ENCODE peak calls at places on chromosomes 7 and 10, in five cellular contexts. P is foreskin fibroblast, Z is left ventricle myocardium inferior, B is NB4, S is PC-9. N is an unnamed sample.

GRCh38 chr10:50369931-50370330 is 118.6 kb upstream of the ASAH2 start:
- DNase-seq in P (no peak), Z (no peak), B (no peak), S (no peak), N (no peak)

GRCh38 chr7:14924398-14924797 is 21.8 kb upstream of the DGKB start:
- DNase-seq in P (peak), Z (no peak), B (no peak), S (no peak), N (no peak)

GRCh38 chr10:52409928-52410327 is 95.8 kb downstream of the DKK1 start:
- DNase-seq in P (no peak), Z (no peak), B (no peak), S (no peak), N (no peak)

GRCh38 chr7:77887567-77887966 is 89.0 kb downstream of the PHTF2 start:
- DNase-seq in P (peak), Z (no peak), B (no peak), S (no peak), N (no peak)

GRCh38 chr7:117171106-117171505 is 151.8 kb downstream of the WNT2 start:
- DNase-seq in P (no peak), Z (no peak), B (no peak), S (no peak), N (no peak)

GRCh38 chr10:3873728-3874461 is 88.9 kb upstream of the KLF6 start:
- DNase-seq in P (no peak), Z (no peak), B (peak), S (peak), N (no peak)

GRCh38 chr10:102764340-102765257 is 20.9 kb downstream of the WBP1L start:
- DNase-seq in P (peak), Z (no peak), B (no peak), S (peak), N (no peak)

GRCh38 chr7:154598864-154599263 is 404.1 kb downstream of the PAXIP1 start:
- DNase-seq in P (no peak), Z (no peak), B (no peak), S (no peak), N (no peak)

GRCh38 chr7:148058753-148059152 is 531.8 kb upstream of the C7orf33 start:
- DNase-seq in P (no peak), Z (no peak), B (no peak), S (no peak), N (no peak)

GRCh38 chr10:112229901-112230300 is 46.3 kb upstream of the GPAM start:
- DNase-seq in P (no peak), Z (no peak), B (no peak), S (no peak), N (no peak)

GRCh38 chr7:97450516-97450915 is 281.4 kb upstream of the TAC1 start:
- DNase-seq in P (no peak), Z (no peak), B (no peak), S (no peak), N (no peak)

GRCh38 chr7:133837248-133837647 is 289.9 kb upstream of the LRGUK start:
- DNase-seq in P (no peak), Z (no peak), B (no peak), S (no peak), N (no peak)

GRCh38 chr10:126558881-126559280 is 111.6 kb downstream of the C10orf90 start:
- DNase-seq in P (no peak), Z (no peak), B (no peak), S (no peak), N (no peak)

GRCh38 chr7:760006-760405 is 32.9 kb upstream of the PRKAR1B start:
- DNase-seq in P (no peak), Z (no peak), B (no peak), S (no peak), N (no peak)

GRCh38 chr10:6237189-6237496 is 34.4 kb downstream of the PFKFB3 start:
- DNase-seq in P (no peak), Z (no peak), B (no peak), S (no peak), N (no peak)

GRCh38 chr10:59907918-59908807 is 1.8 kb upstream of the CCDC6 start:
- DNase-seq in P (peak), Z (no peak), B (peak), S (peak), N (no peak)

GRCh38 chr10:79178614-79179403 is 110.0 kb downstream of the ZMIZ1 start:
- DNase-seq in P (peak), Z (no peak), B (peak), S (no peak), N (no peak)

GRCh38 chr10:131891196-131891928 is 9.4 kb upstream of the PPP2R2D start:
- DNase-seq in P (peak), Z (no peak), B (peak), S (no peak), N (no peak)

GRCh38 chr10:96626795-96627194 is 40.0 kb upstream of the TM9SF3 start:
- DNase-seq in P (no peak), Z (no peak), B (peak), S (no peak), N (no peak)
- TF ChIP-seq CTCF in P (no peak), Z (no peak), B (peak), S (no peak), N (no peak)

DNA sequence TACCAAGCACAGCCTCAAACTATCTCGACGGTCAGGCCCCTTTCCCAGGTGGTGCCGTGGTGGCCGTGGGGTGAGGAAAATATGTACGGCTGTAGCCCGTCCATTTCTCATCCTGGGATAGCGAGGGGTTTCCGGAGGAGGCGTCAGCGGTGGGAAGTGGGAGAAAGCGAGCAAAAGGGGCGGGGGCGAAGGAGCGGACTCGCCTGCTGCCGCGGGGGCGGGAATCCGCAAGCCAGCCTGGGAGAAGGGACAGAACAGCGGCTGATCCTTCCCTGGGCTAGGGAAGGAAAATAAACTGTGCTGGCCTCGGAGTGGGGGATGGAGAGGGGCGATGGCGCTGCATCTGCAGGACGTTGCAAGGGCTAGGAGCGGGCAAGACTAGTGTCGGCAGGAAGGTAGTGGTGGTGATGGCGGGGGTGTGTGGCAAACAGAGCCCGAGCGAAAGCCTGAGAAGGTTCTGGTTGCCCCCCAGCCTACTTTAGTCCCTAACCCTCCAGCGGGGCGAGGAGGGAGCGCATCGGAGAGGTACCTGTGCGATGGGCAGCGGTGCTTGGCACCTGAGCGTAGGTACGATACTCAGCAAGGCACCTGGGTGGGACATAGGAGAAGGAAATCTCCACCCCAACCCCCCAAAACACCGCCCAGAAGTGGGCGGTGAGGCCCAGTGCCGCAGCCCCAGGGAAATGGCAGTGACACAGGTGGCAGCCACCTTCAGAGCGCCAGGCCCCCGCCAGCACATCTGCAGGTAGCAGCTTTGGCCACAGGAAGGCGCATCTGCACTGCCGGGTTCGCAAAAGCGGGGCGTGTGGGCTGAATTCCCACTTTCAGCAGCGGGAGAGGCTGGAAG is 49.9 kb upstream of the STEAP1B start:
- DNase-seq in P (peak), Z (no peak), B (no peak), S (no peak), N (peak)
- TF ChIP-seq CTCF in P (peak), Z (no peak), B (peak), S (peak), N (peak)

GRCh38 chr7:98831641-98832221 is 38.1 kb downstream of the TMEM130 start:
- DNase-seq in P (peak), Z (no peak), B (peak), S (no peak), N (no peak)
- TF ChIP-seq CTCF in P (peak), Z (peak), B (peak), S (peak), N (peak)

DNA sequence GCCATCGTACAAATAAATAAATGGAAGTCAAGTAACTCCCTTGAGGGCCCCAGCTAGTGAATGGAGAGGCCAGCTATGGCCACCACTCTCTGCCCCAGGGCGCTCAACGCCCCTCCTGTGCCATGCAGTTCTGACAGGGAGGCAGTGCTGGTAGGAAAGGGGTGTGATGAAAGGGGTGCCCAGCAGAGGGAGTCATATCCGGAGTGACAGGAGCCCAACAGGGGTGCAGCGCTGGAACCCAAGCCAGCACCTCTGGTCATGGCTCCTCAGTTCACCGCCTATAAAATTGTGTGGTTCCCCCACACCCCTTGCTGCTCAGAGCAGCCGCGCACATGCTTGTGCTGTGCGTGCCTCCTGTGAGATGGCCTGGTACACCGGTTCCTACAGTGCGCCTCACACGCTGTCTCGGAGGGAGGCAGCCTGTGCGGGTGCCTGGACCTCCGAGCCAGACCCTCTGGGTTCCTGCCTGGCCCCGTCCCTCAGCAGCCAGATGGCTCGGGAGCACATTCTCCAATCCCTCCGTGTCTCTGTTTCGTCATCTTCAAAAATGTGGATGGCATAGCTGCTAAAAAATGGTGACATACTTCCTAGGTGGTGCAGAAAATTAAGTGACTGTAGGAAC is 125.6 kb downstream of the EGFR start:
- DNase-seq in P (peak), Z (no peak), B (peak), S (no peak), N (no peak)
- TF ChIP-seq CTCF in P (peak), Z (peak), B (peak), S (peak), N (no peak)

DNA sequence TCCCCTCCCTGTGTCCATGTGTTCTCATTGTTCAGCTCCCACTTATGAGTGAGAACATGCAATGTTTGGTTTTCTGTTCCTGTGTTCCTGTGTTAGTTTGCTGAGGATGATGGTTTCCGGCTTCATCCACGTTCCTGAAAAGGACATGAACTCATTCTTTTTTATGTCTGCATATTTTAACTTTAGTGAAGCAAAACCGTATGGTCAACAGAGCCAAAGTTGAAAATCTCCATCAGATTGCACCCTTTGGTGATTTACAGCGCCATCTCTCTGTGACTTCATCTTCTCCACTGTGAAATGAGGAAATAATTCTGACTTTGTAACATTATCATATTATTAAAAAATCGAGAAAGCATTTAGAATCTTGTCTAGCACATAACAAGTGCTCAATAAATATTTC is 132.3 kb upstream of the PLXDC2 start:
- DNase-seq in P (no peak), Z (no peak), B (no peak), S (no peak), N (no peak)
- TF ChIP-seq CTCF in P (no peak), Z (no peak), B (no peak), S (no peak), N (no peak)

GRCh38 chr7:98827258-98827657 is 42.6 kb downstream of the TMEM130 start:
- DNase-seq in P (no peak), Z (no peak), B (no peak), S (no peak), N (no peak)

GRCh38 chr7:98823226-98823625 is 46.6 kb downstream of the TMEM130 start:
- DNase-seq in P (no peak), Z (no peak), B (no peak), S (no peak), N (no peak)

GRCh38 chr7:98828368-98828767 is 41.4 kb downstream of the TMEM130 start:
- DNase-seq in P (no peak), Z (no peak), B (no peak), S (no peak), N (no peak)

GRCh38 chr7:98826400-98826799 is 43.4 kb downstream of the TMEM130 start:
- DNase-seq in P (no peak), Z (no peak), B (no peak), S (no peak), N (no peak)

GRCh38 chr7:98826811-98827231 is 43.0 kb downstream of the TMEM130 start:
- DNase-seq in P (peak), Z (peak), B (no peak), S (no peak), N (no peak)
- TF ChIP-seq CTCF in P (no peak), Z (peak), B (no peak), S (no peak), N (no peak)